ENCODE peak calls at places on chromosomes 7 and 10, in eight cellular contexts. One of them, this sample, is unnamed. For H3K9me3, the result is how much of the 10 kb centered on the place peaks cover.

GRCh38 chr10:22479419-22479818 is 134.1 kb downstream of the SPAG6 start:
- DNase-seq in heart left ventricle: no peak
- DNase-seq in esophagus muscularis mucosa: no peak
- DNase-seq in esophagus squamous epithelium: no peak
- DNase-seq in breast epithelium: no peak
- DNase-seq in suprapubic skin: no peak
- DNase-seq in right lobe of liver: no peak
- DNase-seq in A549: no peak
- DNase-seq in this sample: no peak

GRCh38 chr10:13759167-13759566 is 172.4 kb downstream of the PRPF18 start:
- DNase-seq in heart left ventricle: no peak
- DNase-seq in esophagus muscularis mucosa: no peak
- DNase-seq in esophagus squamous epithelium: no peak
- DNase-seq in breast epithelium: no peak
- DNase-seq in suprapubic skin: no peak
- DNase-seq in right lobe of liver: no peak
- DNase-seq in A549: no peak
- DNase-seq in this sample: no peak

GRCh38 chr10:5478694-5479305 is 20.6 kb downstream of the CALML5 start:
- DNase-seq in heart left ventricle: no peak
- DNase-seq in esophagus muscularis mucosa: no peak
- DNase-seq in esophagus squamous epithelium: no peak
- DNase-seq in breast epithelium: no peak
- DNase-seq in suprapubic skin: no peak
- DNase-seq in right lobe of liver: no peak
- DNase-seq in A549: no peak
- DNase-seq in this sample: no peak

GRCh38 chr10:79031723-79032122 is 37.0 kb upstream of the ZMIZ1 start:
- DNase-seq in heart left ventricle: no peak
- DNase-seq in esophagus muscularis mucosa: no peak
- DNase-seq in esophagus squamous epithelium: no peak
- DNase-seq in breast epithelium: no peak
- DNase-seq in suprapubic skin: no peak
- DNase-seq in right lobe of liver: no peak
- DNase-seq in A549: no peak
- DNase-seq in this sample: no peak

GRCh38 chr10:106764360-106764759 is 400.1 kb downstream of the SORCS1 start:
- DNase-seq in heart left ventricle: no peak
- DNase-seq in esophagus muscularis mucosa: no peak
- DNase-seq in esophagus squamous epithelium: no peak
- DNase-seq in breast epithelium: no peak
- DNase-seq in suprapubic skin: no peak
- DNase-seq in right lobe of liver: no peak
- DNase-seq in A549: no peak
- DNase-seq in this sample: no peak

GRCh38 chr7:14233026-14233897 is 243.8 kb upstream of the ETV1 start:
- DNase-seq in heart left ventricle: no peak
- DNase-seq in esophagus muscularis mucosa: no peak
- DNase-seq in esophagus squamous epithelium: no peak
- DNase-seq in breast epithelium: no peak
- DNase-seq in suprapubic skin: no peak
- DNase-seq in right lobe of liver: no peak
- DNase-seq in A549: no peak
- DNase-seq in this sample: no peak

GRCh38 chr10:8876171-8876570 is 821.7 kb downstream of the GATA3 start:
- DNase-seq in heart left ventricle: no peak
- DNase-seq in esophagus muscularis mucosa: no peak
- DNase-seq in esophagus squamous epithelium: no peak
- DNase-seq in breast epithelium: no peak
- DNase-seq in suprapubic skin: no peak
- DNase-seq in right lobe of liver: no peak
- DNase-seq in A549: no peak
- DNase-seq in this sample: no peak

GRCh38 chr7:17640730-17641377 is 299.4 kb downstream of the SNX13 start:
- DNase-seq in heart left ventricle: no peak
- DNase-seq in esophagus muscularis mucosa: no peak
- DNase-seq in esophagus squamous epithelium: no peak
- DNase-seq in breast epithelium: no peak
- DNase-seq in suprapubic skin: no peak
- DNase-seq in right lobe of liver: no peak
- DNase-seq in A549: peak
- DNase-seq in this sample: peak

GRCh38 chr10:117443677-117444022 is 68.4 kb upstream of the PDZD8 start:
- DNase-seq in heart left ventricle: no peak
- DNase-seq in esophagus muscularis mucosa: no peak
- DNase-seq in esophagus squamous epithelium: no peak
- DNase-seq in breast epithelium: no peak
- DNase-seq in suprapubic skin: no peak
- DNase-seq in right lobe of liver: no peak
- DNase-seq in A549: no peak
- DNase-seq in this sample: no peak

GRCh38 chr10:64795847-64796246 is 1274.6 kb downstream of the REEP3 start:
- DNase-seq in heart left ventricle: no peak
- DNase-seq in esophagus muscularis mucosa: no peak
- DNase-seq in esophagus squamous epithelium: no peak
- DNase-seq in breast epithelium: no peak
- DNase-seq in suprapubic skin: no peak
- DNase-seq in right lobe of liver: no peak
- DNase-seq in A549: no peak
- DNase-seq in this sample: no peak

GRCh38 chr10:118459642-118460193 is 117.6 kb upstream of the FAM204A start:
- DNase-seq in heart left ventricle: peak
- DNase-seq in esophagus muscularis mucosa: peak
- DNase-seq in esophagus squamous epithelium: no peak
- DNase-seq in breast epithelium: no peak
- DNase-seq in suprapubic skin: no peak
- DNase-seq in right lobe of liver: peak
- DNase-seq in A549: peak
- DNase-seq in this sample: peak

GRCh38 chr10:131745591-131745990 is 155.2 kb upstream of the PPP2R2D start:
- DNase-seq in heart left ventricle: no peak
- DNase-seq in esophagus muscularis mucosa: no peak
- DNase-seq in esophagus squamous epithelium: no peak
- DNase-seq in breast epithelium: no peak
- DNase-seq in suprapubic skin: no peak
- DNase-seq in right lobe of liver: no peak
- DNase-seq in A549: no peak
- DNase-seq in this sample: no peak

GRCh38 chr10:74081192-74081803 is 69.3 kb downstream of the AP3M1 start:
- DNase-seq in heart left ventricle: peak
- DNase-seq in esophagus muscularis mucosa: peak
- DNase-seq in esophagus squamous epithelium: no peak
- DNase-seq in breast epithelium: no peak
- DNase-seq in suprapubic skin: no peak
- DNase-seq in right lobe of liver: no peak
- DNase-seq in A549: peak
- DNase-seq in this sample: peak

GRCh38 chr7:31123317-31123716 is 71.2 kb downstream of the ADCYAP1R1 start:
- DNase-seq in heart left ventricle: no peak
- DNase-seq in esophagus muscularis mucosa: peak
- DNase-seq in esophagus squamous epithelium: no peak
- DNase-seq in breast epithelium: no peak
- DNase-seq in suprapubic skin: peak
- DNase-seq in right lobe of liver: no peak
- DNase-seq in A549: no peak
- DNase-seq in this sample: no peak

GRCh38 chr10:33370434-33370930 is 36.0 kb upstream of the NRP1 start:
- DNase-seq in heart left ventricle: no peak
- DNase-seq in esophagus muscularis mucosa: no peak
- DNase-seq in esophagus squamous epithelium: no peak
- DNase-seq in breast epithelium: no peak
- DNase-seq in suprapubic skin: no peak
- DNase-seq in right lobe of liver: no peak
- DNase-seq in A549: no peak
- DNase-seq in this sample: no peak

GRCh38 chr10:79405221-79405994 is 40.0 kb downstream of the ZCCHC24 start:
- DNase-seq in heart left ventricle: no peak
- DNase-seq in esophagus muscularis mucosa: no peak
- DNase-seq in esophagus squamous epithelium: no peak
- DNase-seq in breast epithelium: peak
- DNase-seq in suprapubic skin: peak
- DNase-seq in right lobe of liver: peak
- DNase-seq in A549: no peak
- DNase-seq in this sample: no peak

DNA sequence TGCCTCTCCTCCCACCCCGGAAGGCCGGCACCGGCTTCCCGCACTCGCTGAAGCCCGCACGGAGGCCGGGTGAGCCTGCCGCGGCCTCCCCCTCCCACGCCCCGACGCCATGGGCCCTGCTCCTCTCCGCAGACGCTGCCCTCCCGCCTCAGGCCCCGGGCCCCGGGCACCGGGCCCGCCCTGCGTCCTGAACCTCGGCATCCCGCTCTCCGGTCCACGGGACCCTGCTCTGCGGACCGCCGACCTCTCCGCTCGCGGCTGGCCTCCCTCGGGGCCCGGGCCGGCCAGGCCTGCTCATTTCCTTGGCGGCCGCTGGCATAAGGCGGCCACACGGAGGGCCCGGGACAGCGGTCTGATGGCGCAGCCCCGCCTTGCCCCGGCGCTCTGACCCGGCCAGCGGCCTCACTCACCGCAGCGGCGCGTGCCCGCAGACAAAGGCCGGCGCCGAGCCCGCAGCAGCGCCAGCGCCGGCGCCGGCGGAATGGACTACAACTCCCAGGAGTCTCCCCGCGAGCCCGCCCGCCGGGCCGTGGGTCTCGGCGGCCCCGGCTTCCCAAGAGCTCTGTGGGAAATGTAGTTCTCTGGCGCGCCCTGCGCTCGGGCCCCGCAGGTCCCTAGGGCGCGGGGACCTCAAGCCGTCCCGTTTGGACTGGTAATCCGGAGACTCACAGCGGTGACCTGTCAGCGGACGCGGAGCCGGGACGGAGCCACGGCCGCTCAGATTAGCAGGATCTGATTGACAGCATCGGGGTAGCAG is at the start of gene ZNF32:
- DNase-seq in heart left ventricle: peak
- DNase-seq in esophagus muscularis mucosa: no peak
- DNase-seq in esophagus squamous epithelium: peak
- DNase-seq in breast epithelium: peak
- DNase-seq in suprapubic skin: peak
- DNase-seq in right lobe of liver: peak
- DNase-seq in A549: peak
- DNase-seq in this sample: peak
- TF ChIP-seq POLR2A in heart left ventricle: no peak
- TF ChIP-seq POLR2A in esophagus muscularis mucosa: no peak
- TF ChIP-seq POLR2A in esophagus squamous epithelium: peak
- TF ChIP-seq POLR2A in breast epithelium: no peak
- TF ChIP-seq POLR2A in suprapubic skin: no peak
- TF ChIP-seq POLR2A in right lobe of liver: peak
- TF ChIP-seq POLR2A in A549: peak
- TF ChIP-seq POLR2A in this sample: peak

DNA sequence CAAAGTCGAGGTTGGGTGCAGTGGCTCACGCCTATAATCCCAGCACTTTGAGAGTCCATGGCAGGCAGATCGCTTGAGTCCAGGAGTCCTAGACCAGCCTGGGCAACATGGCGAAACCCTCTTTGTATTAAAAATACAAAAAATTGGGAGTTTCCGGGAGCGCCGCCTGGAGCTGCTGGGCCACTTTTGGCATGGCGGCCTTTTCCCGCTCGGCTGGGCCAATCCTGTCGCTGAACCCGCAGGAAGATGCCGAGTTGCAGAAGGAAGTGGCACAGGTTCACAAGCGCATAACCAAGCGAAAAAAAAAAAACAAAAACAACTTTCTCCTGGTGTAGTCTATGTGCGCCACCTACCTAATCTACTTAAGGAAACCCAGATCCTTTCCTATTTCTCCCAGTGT is 30.9 kb upstream of the MTPAP start:
- DNase-seq in heart left ventricle: no peak
- DNase-seq in esophagus muscularis mucosa: no peak
- DNase-seq in esophagus squamous epithelium: no peak
- DNase-seq in breast epithelium: no peak
- DNase-seq in suprapubic skin: no peak
- DNase-seq in right lobe of liver: no peak
- DNase-seq in A549: no peak
- DNase-seq in this sample: no peak
- H3K9me3 ChIP-seq in heart left ventricle: under half
- H3K9me3 ChIP-seq in esophagus muscularis mucosa: under half
- H3K9me3 ChIP-seq in esophagus squamous epithelium: under half
- H3K9me3 ChIP-seq in breast epithelium: under half
- H3K9me3 ChIP-seq in suprapubic skin: under half
- H3K9me3 ChIP-seq in right lobe of liver: under half
- H3K9me3 ChIP-seq in A549: under half
- H3K9me3 ChIP-seq in this sample: under half

GRCh38 chr7:52992479-52993195 is 42.8 kb upstream of the POM121L12 start:
- DNase-seq in heart left ventricle: no peak
- DNase-seq in esophagus muscularis mucosa: no peak
- DNase-seq in esophagus squamous epithelium: no peak
- DNase-seq in breast epithelium: no peak
- DNase-seq in suprapubic skin: no peak
- DNase-seq in right lobe of liver: no peak
- DNase-seq in A549: no peak
- DNase-seq in this sample: no peak

GRCh38 chr7:52995676-52996075 is 39.8 kb upstream of the POM121L12 start:
- DNase-seq in heart left ventricle: no peak
- DNase-seq in esophagus muscularis mucosa: no peak
- DNase-seq in esophagus squamous epithelium: no peak
- DNase-seq in breast epithelium: no peak
- DNase-seq in suprapubic skin: no peak
- DNase-seq in right lobe of liver: no peak
- DNase-seq in A549: no peak
- DNase-seq in this sample: no peak
- H3K27ac ChIP-seq in heart left ventricle: no peak
- H3K27ac ChIP-seq in esophagus muscularis mucosa: no peak
- H3K27ac ChIP-seq in esophagus squamous epithelium: no peak
- H3K27ac ChIP-seq in breast epithelium: no peak
- H3K27ac ChIP-seq in suprapubic skin: no peak
- H3K27ac ChIP-seq in right lobe of liver: no peak
- H3K27ac ChIP-seq in A549: no peak
- H3K27ac ChIP-seq in this sample: no peak

GRCh38 chr10:103555321-103555649 is 61.8 kb downstream of the NEURL1 start:
- DNase-seq in heart left ventricle: no peak
- DNase-seq in esophagus muscularis mucosa: no peak
- DNase-seq in esophagus squamous epithelium: no peak
- DNase-seq in breast epithelium: no peak
- DNase-seq in suprapubic skin: no peak
- DNase-seq in right lobe of liver: no peak
- DNase-seq in A549: no peak
- DNase-seq in this sample: no peak

GRCh38 chr10:103552856-103553742 is 59.6 kb downstream of the NEURL1 start:
- DNase-seq in heart left ventricle: no peak
- DNase-seq in esophagus muscularis mucosa: no peak
- DNase-seq in esophagus squamous epithelium: no peak
- DNase-seq in breast epithelium: no peak
- DNase-seq in suprapubic skin: no peak
- DNase-seq in right lobe of liver: no peak
- DNase-seq in A549: no peak
- DNase-seq in this sample: no peak

GRCh38 chr10:103555712-103556111 is 62.2 kb downstream of the NEURL1 start:
- DNase-seq in heart left ventricle: no peak
- DNase-seq in esophagus muscularis mucosa: no peak
- DNase-seq in esophagus squamous epithelium: no peak
- DNase-seq in breast epithelium: no peak
- DNase-seq in suprapubic skin: no peak
- DNase-seq in right lobe of liver: no peak
- DNase-seq in A549: no peak
- DNase-seq in this sample: no peak

GRCh38 chr10:103553743-103554487 is 60.4 kb downstream of the NEURL1 start:
- DNase-seq in heart left ventricle: no peak
- DNase-seq in esophagus muscularis mucosa: no peak
- DNase-seq in esophagus squamous epithelium: no peak
- DNase-seq in breast epithelium: no peak
- DNase-seq in suprapubic skin: no peak
- DNase-seq in right lobe of liver: no peak
- DNase-seq in A549: no peak
- DNase-seq in this sample: no peak

GRCh38 chr10:103554488-103555320 is 61.2 kb downstream of the NEURL1 start:
- DNase-seq in heart left ventricle: peak
- DNase-seq in esophagus muscularis mucosa: no peak
- DNase-seq in esophagus squamous epithelium: no peak
- DNase-seq in breast epithelium: peak
- DNase-seq in suprapubic skin: no peak
- DNase-seq in right lobe of liver: peak
- DNase-seq in A549: peak
- DNase-seq in this sample: peak
- TF ChIP-seq POLR2A in heart left ventricle: no peak
- TF ChIP-seq POLR2A in esophagus muscularis mucosa: no peak
- TF ChIP-seq POLR2A in esophagus squamous epithelium: no peak
- TF ChIP-seq POLR2A in breast epithelium: no peak
- TF ChIP-seq POLR2A in suprapubic skin: no peak
- TF ChIP-seq POLR2A in right lobe of liver: no peak
- TF ChIP-seq POLR2A in A549: no peak
- TF ChIP-seq POLR2A in this sample: no peak

This sample was measured in adrenal gland.